ENCODE peak calls at places on chromosomes 1 and 21, in five cellular contexts. X, R, Z, W and U are unnamed samples.

GRCh38 chr1:38656741-38657140 is 202.8 kb downstream of the RRAGC start:
- DNase-seq in Z (no peak), W (no peak), R (no peak), X (no peak), U (no peak)

GRCh38 chr1:54985556-54985955 is 5.1 kb downstream of the TMEM61 start:
- DNase-seq in W (no peak), R (no peak), Z (no peak), X (no peak), U (no peak)

GRCh38 chr1:107183011-107183410 is 42.2 kb downstream of the NTNG1 start:
- DNase-seq in Z (no peak), R (no peak), X (no peak), W (no peak), U (no peak)

GRCh38 chr21:43345746-43346409 is 81.1 kb downstream of the SIK1 start:
- DNase-seq in W (peak), R (no peak), Z (no peak), X (peak), U (no peak)

GRCh38 chr1:203794764-203795381 is 550 bp upstream of the ZBED6 start:
- DNase-seq in W (no peak), Z (no peak), X (no peak), R (no peak), U (no peak)

GRCh38 chr1:163203561-163203960 is 845 bp upstream of the RGS5 start:
- DNase-seq in X (no peak), Z (no peak), R (no peak), W (no peak), U (no peak)

GRCh38 chr1:167474191-167474641 is 44.1 kb downstream of the CD247 start:
- DNase-seq in X (no peak), Z (no peak), R (no peak), W (no peak), U (no peak)

GRCh38 chr1:185305419-185305818 is 11.6 kb downstream of the IVNS1ABP start:
- DNase-seq in X (no peak), W (no peak), R (no peak), Z (no peak), U (no peak)

GRCh38 chr1:109640285-109640865 is 15.5 kb upstream of the GSTM4 start:
- DNase-seq in R (peak), Z (no peak), X (peak), W (peak), U (peak)

GRCh38 chr1:156692958-156693857 is 12.2 kb downstream of the CRABP2 start:
- DNase-seq in R (peak), X (peak), W (peak), Z (no peak), U (peak)

GRCh38 chr1:29240400-29240837 is 4.1 kb downstream of the PTPRU start:
- DNase-seq in X (no peak), Z (no peak), R (peak), W (no peak), U (peak)

GRCh38 chr21:42234464-42235241 is 15.7 kb downstream of the ABCG1 start:
- DNase-seq in Z (no peak), R (peak), W (peak), X (peak), U (peak)

GRCh38 chr1:174747613-174748012 is 252.1 kb upstream of the CACYBP start:
- DNase-seq in R (no peak), Z (no peak), W (no peak), X (no peak), U (no peak)

GRCh38 chr1:202810193-202810614 is 550 bp upstream of the PCAT6 start:
- DNase-seq in X (no peak), Z (no peak), R (no peak), W (no peak), U (no peak)

GRCh38 chr1:7893529-7894180 is 40.8 kb upstream of the UTS2 start:
- DNase-seq in W (no peak), X (no peak), R (no peak), Z (no peak), U (no peak)

GRCh38 chr21:45768011-45768740 is 124.7 kb downstream of the PCBP3 start:
- DNase-seq in R (no peak), W (no peak), Z (no peak), X (no peak), U (no peak)

GRCh38 chr1:36327421-36328087 is 4.1 kb upstream of the EVA1B start:
- DNase-seq in R (no peak), Z (no peak), W (no peak), X (no peak), U (no peak)

GRCh38 chr1:115408489-115409002 is 70.5 kb upstream of the NGF start:
- DNase-seq in W (no peak), X (no peak), R (no peak), Z (no peak), U (no peak)

GRCh38 chr1:67332653-67333529 is 25.2 kb downstream of the IL12RB2 start:
- DNase-seq in X (no peak), W (no peak), Z (peak), R (no peak), U (no peak)

GRCh38 chr1:54221867-54222484 is 22.0 kb downstream of the MRPL37 start:
- DNase-seq in X (peak), Z (no peak), W (no peak), R (no peak), U (peak)

GRCh38 chr1:152185544-152186391 is 26.7 kb upstream of the RPTN start:
- DNase-seq in R (peak), X (peak), W (peak), Z (no peak), U (peak)

GRCh38 chr1:247857069-247857985 is at the start of gene TRIM58:
- DNase-seq in R (peak), W (no peak), X (peak), Z (no peak), U (peak)
- TF ChIP-seq CREB1 in R (no peak), W (no peak), X (peak), Z (no peak), U (no peak)

GRCh38 chr1:26302733-26303405 is 3.6 kb downstream of the UBXN11 start:
- DNase-seq in W (no peak), X (no peak), Z (no peak), R (no peak), U (peak)

GRCh38 chr1:26305667-26306289 is 658 bp downstream of the UBXN11 start:
- DNase-seq in Z (no peak), W (no peak), X (no peak), R (no peak), U (peak)

GRCh38 chr1:26306290-26307221 is at the start of gene UBXN11:
- DNase-seq in W (peak), Z (peak), X (peak), R (peak), U (peak)

GRCh38 chr1:26307363-26307781 is 936 bp upstream of the UBXN11 start:
- DNase-seq in W (no peak), Z (no peak), X (no peak), R (no peak), U (no peak)
- TF ChIP-seq CTCF in W (no peak), Z (no peak), X (no peak), R (no peak), U (no peak)

DNA sequence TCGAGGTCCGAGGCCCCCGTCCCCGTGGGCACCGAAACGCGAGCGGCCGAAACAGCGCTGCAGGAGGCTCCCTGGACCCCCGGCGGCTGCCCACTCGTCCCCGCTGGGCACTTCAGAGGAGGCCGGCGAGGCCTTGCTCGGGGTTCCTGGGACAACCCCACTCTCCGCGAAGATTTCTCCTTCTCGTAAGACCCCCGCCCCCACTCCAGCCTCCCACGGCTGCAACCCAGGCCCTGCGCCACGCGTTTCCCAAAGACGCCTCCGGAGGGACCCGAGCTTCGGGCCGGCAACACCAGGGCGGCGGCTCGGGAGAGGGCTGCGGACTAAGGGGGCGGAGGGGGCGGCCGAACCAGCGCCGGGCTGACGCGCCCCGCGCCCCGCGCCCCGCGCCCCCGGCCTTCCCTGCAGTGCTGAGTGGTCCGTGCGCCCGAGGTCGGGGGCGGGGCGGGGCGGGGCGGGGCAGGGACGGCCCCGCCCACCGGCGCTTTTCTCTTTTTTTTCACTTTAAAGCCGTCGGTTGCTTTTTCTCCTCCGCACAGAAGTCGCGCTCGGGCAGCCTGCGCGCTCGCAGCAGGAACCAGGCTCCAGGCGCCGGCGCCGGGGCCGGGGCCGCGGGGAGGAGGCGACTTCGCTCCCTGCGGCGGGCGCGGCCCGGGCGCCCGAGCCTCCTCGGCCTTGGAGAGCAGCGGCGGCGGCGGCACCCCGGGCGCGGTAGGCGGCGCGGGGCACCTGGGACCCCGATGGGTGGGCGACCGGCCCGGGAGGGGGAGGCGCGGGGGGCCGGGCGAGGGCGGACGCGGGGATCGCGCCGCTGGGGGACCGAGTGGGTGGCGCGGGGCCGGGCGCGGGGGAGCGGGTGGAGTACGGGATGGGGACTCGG is at the start of gene SPSB1:
- DNase-seq in Z (no peak), W (peak), X (peak), R (peak), U (peak)
- TF ChIP-seq POLR2AphosphoS5 in Z (peak), W (peak), X (no peak), R (no peak), U (peak)

GRCh38 chr1:165898837-165899236 is 71.4 kb downstream of the UCK2 start:
- DNase-seq in X (no peak), W (no peak), Z (no peak), R (no peak), U (no peak)
- TF ChIP-seq CREB1 in X (no peak), W (no peak), Z (no peak), R (no peak), U (no peak)

GRCh38 chr1:80801691-80802090 is 999.0 kb upstream of the ADGRL2 start:
- DNase-seq in W (no peak), X (no peak), R (no peak), Z (no peak), U (no peak)

DNA sequence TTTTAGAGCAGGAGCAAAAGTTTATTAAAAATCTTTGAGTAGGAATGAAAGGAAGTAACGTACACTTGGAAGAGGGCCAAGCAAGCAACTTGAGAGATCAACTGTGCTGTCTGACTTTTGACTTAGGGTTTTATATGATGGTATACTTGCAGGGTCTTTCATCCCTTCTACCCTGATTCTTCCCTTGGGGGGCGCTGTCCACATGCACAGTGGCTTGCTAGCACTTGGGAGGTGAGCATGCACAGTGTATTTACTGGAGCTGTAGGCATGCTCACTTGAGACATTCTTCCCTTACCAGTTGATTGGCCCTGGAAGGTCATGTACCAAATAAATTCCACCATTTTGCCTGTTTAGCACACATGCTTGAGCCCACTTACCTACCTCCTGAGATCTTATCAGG is 1001.3 kb upstream of the ADGRL2 start:
- DNase-seq in W (no peak), Z (no peak), R (peak), X (no peak), U (peak)
- TF ChIP-seq CTCF in W (no peak), Z (no peak), R (peak), X (no peak), U (peak)

DNA sequence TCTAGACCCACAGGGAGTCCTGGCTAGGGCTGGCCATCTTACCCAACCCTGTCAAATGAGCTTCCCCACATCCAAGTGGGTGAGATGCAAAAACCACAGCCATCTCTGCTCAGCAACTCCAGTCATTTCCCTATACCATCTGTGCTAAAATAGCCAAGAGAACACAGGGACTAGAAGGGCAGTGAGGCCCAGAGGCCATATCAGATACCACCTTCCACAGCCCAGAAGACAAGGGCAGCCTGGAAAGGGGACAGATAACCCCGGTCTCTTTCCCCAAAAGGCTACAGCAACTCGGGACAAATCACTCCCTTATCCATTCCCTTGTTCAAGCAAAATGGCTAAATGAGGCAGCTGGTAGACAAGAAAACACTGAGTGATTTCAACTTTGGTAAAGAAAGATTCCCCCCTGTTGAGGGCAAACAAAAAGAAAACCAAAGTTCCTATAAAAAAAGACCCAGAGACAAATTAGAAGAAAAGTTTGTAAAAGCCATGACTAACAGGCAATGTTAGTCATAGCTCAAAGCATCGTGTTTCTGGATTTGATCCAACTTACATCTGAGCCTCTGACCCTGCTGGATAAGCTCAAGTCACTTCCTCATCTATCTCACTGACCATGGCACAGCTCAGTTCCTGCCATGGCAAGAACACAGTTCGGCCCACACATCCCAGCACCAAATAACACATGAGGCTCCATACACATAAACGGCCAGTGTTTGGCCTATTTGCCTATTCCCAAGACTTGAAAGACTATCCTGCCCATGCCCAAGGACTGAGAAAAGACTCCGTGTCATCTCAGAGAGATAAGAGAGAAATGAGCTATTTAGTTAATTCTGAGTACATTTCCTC is 3.1 kb downstream of the LAMB3 start:
- DNase-seq in Z (no peak), X (peak), R (no peak), W (peak), U (no peak)
- TF ChIP-seq POLR2AphosphoS5 in Z (no peak), X (no peak), R (no peak), W (no peak), U (no peak)

GRCh38 chr1:235074335-235075120 is 54.1 kb downstream of the TOMM20 start:
- DNase-seq in Z (no peak), W (peak), X (no peak), R (no peak), U (peak)
- TF ChIP-seq CREB1 in Z (no peak), W (no peak), X (no peak), R (no peak), U (no peak)

DNA sequence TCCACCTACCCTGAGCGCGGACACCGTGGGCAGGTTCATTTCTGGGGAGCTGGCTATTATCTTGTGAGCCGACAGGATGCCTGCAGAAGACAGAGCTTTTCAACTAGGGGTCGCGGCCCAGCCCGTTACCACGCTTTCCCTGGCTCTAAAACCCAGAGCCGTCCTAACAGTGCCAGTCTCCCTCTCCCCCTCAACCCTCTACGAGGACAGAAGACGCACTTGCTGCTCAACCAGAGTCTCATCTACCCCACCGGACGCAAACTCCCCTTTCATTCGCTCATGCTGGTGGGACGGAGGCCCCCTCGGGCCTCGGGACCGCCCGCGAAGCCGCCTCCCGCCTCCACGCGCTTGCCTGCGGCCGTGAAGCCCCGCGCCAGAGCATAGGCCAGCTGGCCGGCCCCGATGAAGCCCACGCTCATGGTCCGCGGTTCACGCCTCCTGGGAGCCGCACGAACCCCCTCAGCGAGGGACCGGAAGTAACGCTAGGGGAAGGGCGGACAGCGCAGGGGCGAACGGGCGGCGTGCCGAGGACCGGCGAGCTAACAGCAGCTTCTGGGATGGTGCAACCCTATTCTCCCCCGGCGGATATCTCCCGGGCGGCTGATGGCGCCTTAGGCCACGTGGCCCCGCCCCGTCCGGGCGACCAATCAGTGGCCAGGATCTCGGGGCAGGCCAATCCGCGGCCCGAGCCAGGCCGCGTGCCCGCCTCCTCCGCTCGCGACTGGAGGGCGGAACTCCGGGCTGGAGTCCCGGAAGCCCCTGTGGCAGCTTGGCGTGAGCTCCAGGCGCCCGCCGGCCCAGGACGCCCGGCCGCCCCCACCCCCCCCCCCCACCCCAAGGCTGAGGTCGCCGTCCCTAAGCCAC is at the start of gene PYCR2:
- DNase-seq in Z (peak), X (peak), W (peak), R (peak), U (peak)
- TF ChIP-seq CTCF in Z (no peak), X (peak), W (peak), R (no peak), U (no peak)